ENCODE peak calls at places on chromosomes 12 and 14, in four cellular contexts. U is lower leg skin, W is A549, M is neural crest cell. S is an unnamed sample.

GRCh38 chr14:101882141-101882935 is 82.0 kb upstream of the DYNC1H1 start:
- DNase-seq in U (peak; percentile 76), W (no peak), M (no peak), S (no peak)

GRCh38 chr14:60328588-60328987 is 79.6 kb downstream of the PPM1A start:
- DNase-seq in U (no peak), W (no peak), M (no peak), S (no peak)

GRCh38 chr12:115920395-115921183 is 356.9 kb downstream of the MED13L start:
- DNase-seq in U (no peak), W (no peak), M (no peak), S (no peak)

GRCh38 chr14:22852599-22852939 is 16.2 kb downstream of the MMP14 start:
- DNase-seq in U (no peak), W (no peak), M (no peak), S (no peak)

GRCh38 chr14:50059773-50060629 is 56.4 kb downstream of the VCPKMT start:
- DNase-seq in U (peak; percentile 82), W (no peak), M (no peak), S (no peak)

GRCh38 chr12:6554168-6554989 is 1.5 kb downstream of the IFFO1 start:
- DNase-seq in U (no peak), W (peak; percentile 82), M (peak; percentile 86), S (peak; percentile 82)

GRCh38 chr14:91129261-91129660 is 15.4 kb downstream of the DGLUCY start:
- DNase-seq in U (no peak), W (no peak), M (no peak), S (no peak)

GRCh38 chr14:104115131-104115600 is 23.2 kb upstream of the KIF26A start:
- DNase-seq in U (peak; percentile 83), W (no peak), M (no peak), S (no peak)

GRCh38 chr14:37697489-37698121 is 102.2 kb downstream of the TTC6 start:
- DNase-seq in U (no peak), W (peak; percentile 45), M (no peak), S (no peak)

GRCh38 chr12:52873832-52874572 is 25.2 kb upstream of the KRT78 start:
- DNase-seq in U (peak; percentile 98), W (peak; percentile 96), M (peak; percentile 33), S (peak; percentile 73)

DNA sequence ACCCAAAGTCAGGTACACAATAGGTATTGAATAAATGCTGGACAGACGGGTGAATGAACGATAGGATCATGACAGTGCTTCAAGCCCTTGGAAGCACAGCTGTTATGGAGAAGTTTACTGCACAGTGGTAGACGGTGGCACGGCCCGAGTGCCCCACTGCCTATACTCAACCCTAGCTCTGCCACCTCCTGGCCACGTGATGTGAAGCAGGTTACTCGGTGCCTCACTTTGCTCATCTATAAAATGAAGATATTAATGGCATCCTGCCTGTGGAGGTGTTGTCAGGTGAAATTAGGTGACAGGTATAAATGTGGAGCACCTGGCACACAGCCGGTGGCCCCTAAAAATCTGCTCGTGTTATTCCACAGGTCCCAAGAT is 5.8 kb downstream of the ASB2 start:
- DNase-seq in U (no peak), W (peak; percentile 37), M (no peak), S (no peak)
- TF ChIP-seq CTCF in U (no peak), W (peak; percentile 46), M (peak; percentile 23), S (no peak)

GRCh38 chr12:24852420-24852819 is 96.5 kb downstream of the BCAT1 start:
- DNase-seq in U (no peak), W (no peak), M (no peak), S (no peak)
- TF ChIP-seq CTCF in U (no peak), W (peak; percentile 27), M (peak; percentile 79), S (peak; percentile 65)

DNA sequence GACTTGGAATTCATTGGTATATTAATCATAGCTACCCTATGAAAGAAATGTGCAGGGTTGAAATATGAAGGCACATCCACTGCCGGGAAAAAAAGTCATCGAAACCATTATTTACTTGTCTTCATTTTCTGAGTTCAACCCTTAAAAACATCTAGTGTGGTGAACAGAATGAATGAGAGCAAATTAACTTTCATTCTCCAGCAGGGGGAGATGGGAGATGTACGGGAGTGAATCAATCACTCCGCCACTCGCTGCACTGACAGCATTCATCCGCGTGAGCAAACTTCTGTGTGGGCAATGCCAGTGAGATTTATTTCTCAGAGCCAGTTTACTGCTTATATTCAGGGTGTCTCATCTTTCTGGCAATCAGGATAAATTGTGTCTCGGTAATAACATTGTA is 463.5 kb upstream of the MIS18BP1 start:
- DNase-seq in U (no peak), W (peak; percentile 41), M (peak; percentile 1), S (no peak)
- TF ChIP-seq CTCF in U (no peak), W (no peak), M (peak; percentile 69), S (peak; percentile 31)

GRCh38 chr12:45547822-45548221 is 181.7 kb upstream of the ARID2 start:
- DNase-seq in U (no peak), W (no peak), M (no peak), S (no peak)
- TF ChIP-seq CTCF in U (no peak), W (no peak), M (no peak), S (no peak)

GRCh38 chr12:121296618-121297476 is at the start of gene CAMKK2:
- DNase-seq in U (peak; percentile 94), W (peak; percentile 81), M (peak; percentile 76), S (peak; percentile 81)
- TF ChIP-seq CTCF in U (no peak), W (peak; percentile 24), M (no peak), S (no peak)

GRCh38 chr12:127813147-127813546 is 453.8 kb upstream of the TMEM132C start:
- DNase-seq in U (no peak), W (no peak), M (no peak), S (no peak)
- TF ChIP-seq CTCF in U (no peak), W (no peak), M (no peak), S (no peak)

DNA sequence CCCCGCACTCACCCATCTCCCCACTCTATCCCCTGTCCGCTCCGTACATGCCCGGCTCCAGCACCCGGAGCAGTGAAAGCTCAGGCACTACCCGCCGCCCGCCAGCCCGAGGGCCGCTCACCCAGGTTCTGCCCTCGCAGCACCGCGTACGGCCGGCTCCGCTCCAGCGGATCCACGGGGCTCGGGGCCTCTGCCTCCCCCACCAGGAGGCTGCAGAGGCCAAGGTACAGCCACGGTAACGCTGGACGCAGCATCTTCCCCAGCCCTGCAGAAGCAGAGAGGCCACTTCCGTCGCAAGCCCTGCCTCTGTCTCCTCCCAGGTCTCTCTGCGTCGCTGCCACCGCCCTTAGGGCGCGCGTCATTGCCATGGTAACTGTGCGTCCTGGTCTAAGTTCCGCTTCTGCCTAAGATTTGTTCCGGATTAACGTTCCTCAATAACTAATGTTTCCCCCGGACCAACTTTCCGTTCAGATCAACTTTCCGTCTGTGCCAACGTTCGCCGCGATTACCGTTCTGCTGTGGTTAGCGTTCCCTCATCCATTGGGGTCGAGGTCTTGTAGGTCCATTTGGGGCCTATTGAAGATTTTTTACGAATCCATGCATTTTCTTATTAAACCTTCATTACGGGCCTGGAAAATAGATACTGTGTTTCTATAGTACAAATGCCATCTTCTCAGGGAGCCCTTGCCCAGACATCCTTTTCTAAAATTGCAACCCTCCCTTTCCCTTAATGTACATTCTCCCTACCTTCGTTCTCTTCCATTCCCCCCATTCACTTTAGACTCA is at the start of gene C12orf76:
- DNase-seq in U (peak; percentile 97), W (peak; percentile 99), M (peak; percentile 68), S (peak; percentile 73)
- TF ChIP-seq CTCF in U (no peak), W (no peak), M (no peak), S (no peak)

GRCh38 chr14:21734457-21735074 is 60.9 kb upstream of the OR4E1 start:
- DNase-seq in U (no peak), W (peak; percentile 69), M (peak; percentile 13), S (no peak)
- TF ChIP-seq CTCF in U (no peak), W (peak; percentile 57), M (peak; percentile 79), S (peak; percentile 81)

DNA sequence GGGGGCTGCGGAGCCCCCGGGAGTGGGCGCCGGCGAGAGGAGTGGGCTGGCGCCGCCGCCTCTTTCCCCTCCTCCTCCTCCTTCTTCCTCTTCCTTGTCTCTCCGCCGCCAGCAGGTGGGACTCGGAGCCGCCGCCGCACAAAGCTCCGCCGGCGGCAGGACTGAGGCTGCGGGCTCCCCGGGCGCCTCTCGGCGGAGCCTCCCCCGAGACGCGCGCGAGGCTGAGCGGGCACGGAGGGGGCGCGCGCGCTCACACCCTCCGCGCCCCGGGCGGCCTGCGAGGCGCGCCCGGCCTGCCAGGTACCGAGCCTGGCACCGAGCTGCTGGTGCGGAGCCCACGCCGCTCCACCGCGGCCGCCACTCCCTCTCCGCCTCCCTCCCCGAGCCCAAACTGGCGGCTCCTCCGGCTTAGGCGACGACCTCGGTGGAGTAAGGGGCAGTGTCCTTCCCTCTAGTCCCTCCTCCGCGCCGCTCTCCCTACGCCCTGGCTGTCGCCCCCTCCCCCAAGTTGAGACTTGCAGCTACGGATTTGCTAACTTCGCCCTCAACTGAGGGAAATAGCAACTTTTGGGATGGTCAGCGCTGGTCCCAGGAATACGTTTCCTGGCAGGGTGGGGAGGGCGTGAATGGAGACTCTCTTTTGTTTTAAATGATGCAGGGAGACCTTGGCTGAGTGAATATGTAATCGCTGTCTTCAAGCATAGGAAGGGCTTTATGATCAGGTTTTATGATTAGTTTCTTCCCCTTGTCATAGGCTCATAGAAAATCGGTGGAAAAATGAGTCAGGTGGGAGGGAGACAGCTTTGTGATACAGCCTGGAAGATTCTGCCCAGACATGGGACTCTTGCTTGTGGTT is 199.5 kb upstream of the CAND1 start:
- DNase-seq in U (peak; percentile 85), W (peak; percentile 52), M (peak; percentile 57), S (peak; percentile 67)
- TF ChIP-seq CTCF in U (no peak), W (no peak), M (peak; percentile 32), S (no peak)

S was measured in mesothelial cell of epicardium.